ENCODE peak calls at places on chromosome 22, in six cellular contexts. W is mesendoderm, D is psoas muscle, V is bronchial epithelial cell, T is brain microvascular endothelial cell, N is uterus. Q is an unnamed sample.

GRCh38 chr22:19576460-19577421 is 52.5 kb upstream of the CLDN5 start:
- DNase-seq in W (peak; percentile 30), D (no peak), V (peak; percentile 84), T (peak; percentile 78), N (no peak), Q (no peak)

GRCh38 chr22:46147471-46148267 is 2.7 kb upstream of the PPARA start:
- DNase-seq in W (no peak), D (no peak), V (peak; percentile 65), T (no peak), N (peak; percentile 13), Q (peak; percentile 72)

GRCh38 chr22:22410121-22410520 is 98.4 kb downstream of the ZNF280B start:
- DNase-seq in W (no peak), D (no peak), V (no peak), T (no peak), N (no peak), Q (peak; percentile 78)

GRCh38 chr22:27512283-27512761 is 289.2 kb downstream of the MN1 start:
- DNase-seq in W (no peak), D (peak; percentile 64), V (peak; percentile 99), T (peak; percentile 97), N (peak; percentile 80), Q (peak; percentile 65)

GRCh38 chr22:32389685-32390084 is 22.4 kb downstream of the RTCB start:
- DNase-seq in W (peak; percentile 31), D (no peak), V (no peak), T (peak; percentile 27), N (no peak), Q (no peak)

GRCh38 chr22:49573109-49573765 is 254.4 kb downstream of the BRD1 start:
- DNase-seq in W (no peak), D (no peak), V (no peak), T (no peak), N (no peak), Q (no peak)

GRCh38 chr22:19107730-19108074 is 14.5 kb downstream of the DGCR2 start:
- DNase-seq in W (no peak), D (no peak), V (no peak), T (no peak), N (no peak), Q (no peak)

GRCh38 chr22:27726726-27727449 is 74.7 kb downstream of the MN1 start:
- DNase-seq in W (peak; percentile 71), D (peak; percentile 62), V (peak; percentile 74), T (peak; percentile 68), N (peak; percentile 53), Q (peak; percentile 72)

GRCh38 chr22:25694167-25694907 is 47.7 kb upstream of the MYO18B start:
- DNase-seq in W (no peak), D (peak; percentile 21), V (no peak), T (no peak), N (no peak), Q (no peak)

GRCh38 chr22:46575915-46576555 is 38.6 kb upstream of the CELSR1 start:
- DNase-seq in W (peak; percentile 82), D (no peak), V (no peak), T (no peak), N (no peak), Q (peak; percentile 74)

DNA sequence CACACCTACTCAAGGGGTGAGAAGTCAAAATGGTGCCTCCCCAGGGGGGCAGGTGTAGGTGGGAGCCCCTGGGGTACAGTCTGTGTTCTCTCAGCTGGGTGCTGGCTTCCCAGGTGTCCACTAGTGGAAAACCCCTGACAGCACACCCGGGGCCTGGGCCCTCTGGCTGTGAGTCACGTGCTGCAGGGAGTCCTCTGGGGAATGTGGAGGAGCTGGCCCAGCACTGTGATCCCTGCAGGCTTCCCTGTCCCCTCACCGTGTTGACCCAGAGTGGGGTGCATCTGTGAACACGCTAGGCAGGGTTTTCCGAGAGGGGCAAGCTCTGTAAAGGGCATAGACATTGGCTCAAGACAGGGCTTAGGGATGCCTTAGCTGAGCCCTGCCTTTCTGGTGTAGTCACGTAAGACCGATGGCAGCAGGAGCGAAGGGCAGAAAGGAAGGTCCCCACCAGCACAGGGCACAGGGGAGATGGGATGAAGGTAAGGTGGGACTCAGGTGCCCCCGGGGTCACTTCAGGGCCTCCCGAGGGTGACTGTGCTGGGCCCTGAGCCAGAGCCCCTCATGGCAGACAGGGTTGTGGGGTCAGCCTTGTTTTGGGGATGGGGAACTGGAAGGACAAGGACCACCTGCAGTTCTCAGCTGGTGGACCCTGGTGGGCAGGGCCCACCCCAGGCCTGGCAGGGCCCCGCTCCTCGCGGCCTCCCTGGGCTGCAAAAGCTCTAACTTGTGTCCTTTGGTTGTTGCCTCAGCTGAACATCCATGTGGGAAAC is 14.1 kb downstream of the DERL3 start:
- DNase-seq in W (no peak), D (no peak), V (no peak), T (no peak), N (no peak), Q (peak; percentile 47)
- H3K36me3 ChIP-seq in W (peaks cover 21% of the 10 kb centered on the region), D (peaks cover 87% of the 10 kb centered on the region), V (peaks cover 46% of the 10 kb centered on the region), T (peaks cover 60% of the 10 kb centered on the region), N (no peaks in the 10 kb centered on the region), Q (peaks cover 99% of the 10 kb centered on the region)

GRCh38 chr22:37505989-37506388 is 13.2 kb downstream of the CARD10 start:
- DNase-seq in W (no peak), D (no peak), V (no peak), T (no peak), N (no peak), Q (no peak)

GRCh38 chr22:37505565-37505964 is 13.7 kb downstream of the CARD10 start:
- DNase-seq in W (no peak), D (no peak), V (no peak), T (no peak), N (no peak), Q (no peak)

GRCh38 chr22:37503183-37503683 is 16.0 kb downstream of the CARD10 start:
- DNase-seq in W (no peak), D (no peak), V (no peak), T (no peak), N (no peak), Q (no peak)

GRCh38 chr22:37503850-37504249 is 15.4 kb downstream of the CARD10 start:
- DNase-seq in W (no peak), D (peak; percentile 35), V (no peak), T (no peak), N (no peak), Q (no peak)

GRCh38 chr22:37504964-37505363 is 14.3 kb downstream of the CARD10 start:
- DNase-seq in W (no peak), D (no peak), V (no peak), T (no peak), N (no peak), Q (no peak)
- H3K36me3 ChIP-seq in W (no peaks in the 10 kb centered on the region), D (no peaks in the 10 kb centered on the region), V (peaks cover 61% of the 10 kb centered on the region), T (peaks cover 45% of the 10 kb centered on the region), N (no peaks in the 10 kb centered on the region), Q (no peaks in the 10 kb centered on the region)

GRCh38 chr22:30279932-30280331 is 9.4 kb downstream of the CASTOR1 start:
- DNase-seq in W (no peak), D (no peak), V (no peak), T (no peak), N (no peak), Q (no peak)
- H3K36me3 ChIP-seq in W (no peaks in the 10 kb centered on the region), D (no peaks in the 10 kb centered on the region), V (no peaks in the 10 kb centered on the region), T (no peaks in the 10 kb centered on the region), N (no peaks in the 10 kb centered on the region), Q (peaks cover 4% of the 10 kb centered on the region)

DNA sequence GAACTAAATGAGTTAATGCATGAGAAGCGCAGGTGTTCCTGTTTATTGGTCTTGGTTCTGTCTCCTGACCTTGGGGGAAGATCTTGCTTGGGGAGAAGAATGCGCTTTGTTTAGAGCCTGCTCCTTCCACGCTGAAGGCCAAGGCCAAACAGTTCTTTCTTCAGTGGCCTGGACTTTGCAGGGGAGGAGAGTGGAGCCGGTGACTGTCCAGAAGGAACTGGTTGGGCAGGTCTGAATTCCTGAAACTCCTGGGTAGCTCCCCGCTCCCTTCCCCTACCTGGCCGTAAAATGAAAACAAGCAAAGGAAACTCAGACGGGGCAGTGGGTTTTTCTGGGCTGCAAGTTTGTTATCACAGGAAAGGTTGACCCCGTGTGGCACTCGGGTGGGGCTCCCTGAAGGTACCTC is 3.6 kb downstream of the ARHGAP8 start:
- DNase-seq in W (peak; percentile 79), D (no peak), V (peak; percentile 70), T (no peak), N (no peak), Q (peak; percentile 42)
- H3K36me3 ChIP-seq in W (no peaks in the 10 kb centered on the region), D (no peaks in the 10 kb centered on the region), V (no peaks in the 10 kb centered on the region), T (no peaks in the 10 kb centered on the region), N (no peaks in the 10 kb centered on the region), Q (no peaks in the 10 kb centered on the region)

Q was measured in left lung.